ENCODE peak calls at places on chromosomes 2 and 18, in seven cellular contexts. Y is pulmonary artery endothelial cell, X is stromal cell of bone marrow, I is EL, W is KG1, G is T-helper 1 cell, S is T-cell. B is an unnamed sample.

GRCh38 chr2:213199871-213200270 is 48.5 kb upstream of the IKZF2 start:
- DNase-seq in Y (no peak), X (no peak), I (peak; percentile 75), W (no peak), G (no peak), S (no peak), B (no peak)

GRCh38 chr18:79374408-79375171 is 21.1 kb upstream of the NFATC1 start:
- DNase-seq in Y (no peak), X (no peak), I (no peak), W (no peak), G (no peak), S (no peak), B (no peak)

GRCh38 chr2:206023183-206023582 is 62.8 kb downstream of the INO80D start:
- DNase-seq in Y (no peak), X (no peak), I (no peak), W (no peak), G (no peak), S (no peak), B (no peak)

GRCh38 chr2:240395896-240396622 is 39.4 kb upstream of the GPC1 start:
- DNase-seq in Y (no peak), X (no peak), I (no peak), W (no peak), G (no peak), S (no peak), B (no peak)

GRCh38 chr2:196274387-196274809 is 103.0 kb upstream of the STK17B start:
- DNase-seq in Y (no peak), X (no peak), I (peak; percentile 65), W (no peak), G (peak; percentile 10), S (peak; percentile 18), B (no peak)

GRCh38 chr2:220586980-220587549 is 959.6 kb downstream of the SLC4A3 start:
- DNase-seq in Y (no peak), X (no peak), I (no peak), W (no peak), G (no peak), S (no peak), B (no peak)

GRCh38 chr18:46406539-46406932 is 250.5 kb downstream of the LOXHD1 start:
- DNase-seq in Y (no peak), X (no peak), I (no peak), W (no peak), G (no peak), S (no peak), B (no peak)

GRCh38 chr18:12278153-12278764 is 24.1 kb downstream of the CIDEA start:
- DNase-seq in Y (no peak), X (no peak), I (peak; percentile 31), W (no peak), G (no peak), S (no peak), B (no peak)

GRCh38 chr2:40192864-40193669 is 258.8 kb downstream of the SLC8A1 start:
- DNase-seq in Y (no peak), X (no peak), I (peak; percentile 24), W (no peak), G (no peak), S (no peak), B (no peak)

B was measured in caudate nucleus.